ENCODE peak calls at places on chromosomes 1 and 21, in ten cellular contexts. One of them, this sample, is unnamed.

GRCh38 chr21:41706678-41707077 is 60.2 kb downstream of the RIPK4 start:
- DNase-seq in IMR-90: peak
- DNase-seq in C1 segment of cervical spinal cord: no peak
- DNase-seq in D341Med: no peak
- DNase-seq in Kasumi-1: no peak
- DNase-seq in fibroblast of pulmonary artery: peak
- DNase-seq in M059J: peak
- DNase-seq in ELR: peak
- DNase-seq in T-cell: no peak
- DNase-seq in K562: peak
- DNase-seq in this sample: no peak

GRCh38 chr1:179087665-179088064 is 5.8 kb downstream of the TOR3A start:
- DNase-seq in K562: peak
- DNase-seq in C1 segment of cervical spinal cord: no peak
- DNase-seq in ELR: peak
- DNase-seq in fibroblast of pulmonary artery: peak
- DNase-seq in M059J: no peak
- DNase-seq in T-cell: no peak
- DNase-seq in Kasumi-1: no peak
- DNase-seq in IMR-90: no peak
- DNase-seq in D341Med: peak
- DNase-seq in this sample: no peak

GRCh38 chr1:54564312-54565112 is 16.5 kb downstream of the ACOT11 start:
- DNase-seq in M059J: no peak
- DNase-seq in fibroblast of pulmonary artery: no peak
- DNase-seq in ELR: no peak
- DNase-seq in IMR-90: no peak
- DNase-seq in C1 segment of cervical spinal cord: no peak
- DNase-seq in T-cell: no peak
- DNase-seq in Kasumi-1: no peak
- DNase-seq in K562: no peak
- DNase-seq in D341Med: no peak
- DNase-seq in this sample: no peak

GRCh38 chr1:97101523-97101922 is 379.9 kb downstream of the PTBP2 start:
- DNase-seq in T-cell: no peak
- DNase-seq in Kasumi-1: no peak
- DNase-seq in K562: no peak
- DNase-seq in D341Med: no peak
- DNase-seq in M059J: no peak
- DNase-seq in ELR: no peak
- DNase-seq in C1 segment of cervical spinal cord: no peak
- DNase-seq in fibroblast of pulmonary artery: no peak
- DNase-seq in IMR-90: no peak
- DNase-seq in this sample: no peak

GRCh38 chr1:20847619-20848080 is 60.5 kb upstream of the HP1BP3 start:
- DNase-seq in D341Med: no peak
- DNase-seq in fibroblast of pulmonary artery: peak
- DNase-seq in Kasumi-1: no peak
- DNase-seq in C1 segment of cervical spinal cord: no peak
- DNase-seq in IMR-90: peak
- DNase-seq in ELR: peak
- DNase-seq in M059J: peak
- DNase-seq in T-cell: no peak
- DNase-seq in K562: no peak
- DNase-seq in this sample: no peak

GRCh38 chr1:231390071-231390470 is 32.0 kb downstream of the EGLN1 start:
- DNase-seq in T-cell: no peak
- DNase-seq in fibroblast of pulmonary artery: peak
- DNase-seq in C1 segment of cervical spinal cord: no peak
- DNase-seq in D341Med: no peak
- DNase-seq in IMR-90: peak
- DNase-seq in Kasumi-1: no peak
- DNase-seq in K562: no peak
- DNase-seq in M059J: peak
- DNase-seq in ELR: peak
- DNase-seq in this sample: no peak

GRCh38 chr1:97270508-97271307 is 549.1 kb downstream of the PTBP2 start:
- DNase-seq in M059J: peak
- DNase-seq in D341Med: no peak
- DNase-seq in K562: no peak
- DNase-seq in fibroblast of pulmonary artery: peak
- DNase-seq in ELR: no peak
- DNase-seq in Kasumi-1: peak
- DNase-seq in T-cell: no peak
- DNase-seq in IMR-90: peak
- DNase-seq in C1 segment of cervical spinal cord: no peak
- DNase-seq in this sample: no peak

GRCh38 chr1:153697191-153697872 is 18.8 kb downstream of the NPR1 start:
- DNase-seq in C1 segment of cervical spinal cord: no peak
- DNase-seq in fibroblast of pulmonary artery: peak
- DNase-seq in D341Med: peak
- DNase-seq in Kasumi-1: no peak
- DNase-seq in ELR: no peak
- DNase-seq in IMR-90: no peak
- DNase-seq in K562: peak
- DNase-seq in T-cell: no peak
- DNase-seq in M059J: peak
- DNase-seq in this sample: peak

GRCh38 chr1:12556957-12557935 is 60.8 kb downstream of the DHRS3 start:
- DNase-seq in K562: no peak
- DNase-seq in M059J: peak
- DNase-seq in IMR-90: peak
- DNase-seq in Kasumi-1: no peak
- DNase-seq in D341Med: no peak
- DNase-seq in fibroblast of pulmonary artery: no peak
- DNase-seq in T-cell: no peak
- DNase-seq in C1 segment of cervical spinal cord: no peak
- DNase-seq in ELR: no peak
- DNase-seq in this sample: no peak

GRCh38 chr1:116739371-116740007 is 14.7 kb upstream of the CD2 start:
- DNase-seq in K562: no peak
- DNase-seq in IMR-90: no peak
- DNase-seq in D341Med: no peak
- DNase-seq in T-cell: no peak
- DNase-seq in C1 segment of cervical spinal cord: no peak
- DNase-seq in M059J: no peak
- DNase-seq in fibroblast of pulmonary artery: no peak
- DNase-seq in Kasumi-1: no peak
- DNase-seq in ELR: no peak
- DNase-seq in this sample: no peak

GRCh38 chr1:173717238-173717637 is 2.5 kb downstream of the KLHL20 start:
- DNase-seq in C1 segment of cervical spinal cord: no peak
- DNase-seq in fibroblast of pulmonary artery: no peak
- DNase-seq in M059J: no peak
- DNase-seq in Kasumi-1: no peak
- DNase-seq in T-cell: no peak
- DNase-seq in IMR-90: no peak
- DNase-seq in ELR: no peak
- DNase-seq in D341Med: no peak
- DNase-seq in K562: no peak
- DNase-seq in this sample: no peak

GRCh38 chr1:209302777-209303642 is 280.5 kb upstream of the CAMK1G start:
- DNase-seq in fibroblast of pulmonary artery: no peak
- DNase-seq in IMR-90: no peak
- DNase-seq in M059J: no peak
- DNase-seq in K562: no peak
- DNase-seq in ELR: no peak
- DNase-seq in D341Med: no peak
- DNase-seq in Kasumi-1: no peak
- DNase-seq in C1 segment of cervical spinal cord: no peak
- DNase-seq in T-cell: no peak
- DNase-seq in this sample: no peak

GRCh38 chr1:156805766-156806511 is 10.7 kb downstream of the SH2D2A start:
- DNase-seq in K562: no peak
- DNase-seq in C1 segment of cervical spinal cord: no peak
- DNase-seq in T-cell: no peak
- DNase-seq in ELR: no peak
- DNase-seq in fibroblast of pulmonary artery: peak
- DNase-seq in Kasumi-1: no peak
- DNase-seq in D341Med: no peak
- DNase-seq in IMR-90: peak
- DNase-seq in M059J: peak
- DNase-seq in this sample: no peak

GRCh38 chr1:54227091-54227602 is 27.2 kb downstream of the MRPL37 start:
- DNase-seq in K562: no peak
- DNase-seq in ELR: peak
- DNase-seq in D341Med: no peak
- DNase-seq in Kasumi-1: peak
- DNase-seq in fibroblast of pulmonary artery: peak
- DNase-seq in M059J: peak
- DNase-seq in C1 segment of cervical spinal cord: peak
- DNase-seq in T-cell: no peak
- DNase-seq in IMR-90: peak
- DNase-seq in this sample: no peak

GRCh38 chr1:1273535-1274298 is at the start of gene UBE2J2:
- DNase-seq in IMR-90: peak
- DNase-seq in M059J: peak
- DNase-seq in fibroblast of pulmonary artery: peak
- DNase-seq in ELR: peak
- DNase-seq in K562: peak
- DNase-seq in T-cell: peak
- DNase-seq in Kasumi-1: peak
- DNase-seq in D341Med: peak
- DNase-seq in C1 segment of cervical spinal cord: peak
- DNase-seq in this sample: peak

GRCh38 chr1:116508984-116509980 is 61.5 kb downstream of the CD58 start:
- DNase-seq in K562: no peak
- DNase-seq in Kasumi-1: peak
- DNase-seq in C1 segment of cervical spinal cord: no peak
- DNase-seq in T-cell: no peak
- DNase-seq in D341Med: no peak
- DNase-seq in M059J: peak
- DNase-seq in ELR: peak
- DNase-seq in IMR-90: peak
- DNase-seq in fibroblast of pulmonary artery: peak
- DNase-seq in this sample: peak

GRCh38 chr1:1599030-1599916 is 662 bp downstream of the FNDC10 start:
- DNase-seq in Kasumi-1: peak
- DNase-seq in ELR: no peak
- DNase-seq in IMR-90: peak
- DNase-seq in fibroblast of pulmonary artery: peak
- DNase-seq in M059J: no peak
- DNase-seq in T-cell: peak
- DNase-seq in C1 segment of cervical spinal cord: no peak
- DNase-seq in D341Med: peak
- DNase-seq in K562: peak
- DNase-seq in this sample: no peak

GRCh38 chr1:233543338-233544255 is 70.3 kb upstream of the KCNK1 start:
- DNase-seq in IMR-90: peak
- DNase-seq in T-cell: no peak
- DNase-seq in D341Med: no peak
- DNase-seq in fibroblast of pulmonary artery: peak
- DNase-seq in Kasumi-1: no peak
- DNase-seq in M059J: peak
- DNase-seq in K562: peak
- DNase-seq in ELR: peak
- DNase-seq in C1 segment of cervical spinal cord: no peak
- DNase-seq in this sample: no peak

GRCh38 chr21:36859744-36860501 is 106.5 kb downstream of the HLCS start:
- DNase-seq in ELR: peak
- DNase-seq in fibroblast of pulmonary artery: peak
- DNase-seq in K562: peak
- DNase-seq in Kasumi-1: peak
- DNase-seq in IMR-90: peak
- DNase-seq in D341Med: no peak
- DNase-seq in T-cell: peak
- DNase-seq in C1 segment of cervical spinal cord: no peak
- DNase-seq in M059J: peak
- DNase-seq in this sample: peak

GRCh38 chr1:243849089-243850012 is 692 bp downstream of the AKT3 start:
- DNase-seq in M059J: peak
- DNase-seq in D341Med: peak
- DNase-seq in Kasumi-1: no peak
- DNase-seq in C1 segment of cervical spinal cord: peak
- DNase-seq in IMR-90: peak
- DNase-seq in fibroblast of pulmonary artery: peak
- DNase-seq in ELR: peak
- DNase-seq in K562: peak
- DNase-seq in T-cell: peak
- DNase-seq in this sample: no peak

GRCh38 chr1:161307230-161307768 is 2.5 kb downstream of the MPZ start:
- DNase-seq in M059J: peak
- DNase-seq in C1 segment of cervical spinal cord: no peak
- DNase-seq in T-cell: no peak
- DNase-seq in ELR: peak
- DNase-seq in K562: peak
- DNase-seq in D341Med: peak
- DNase-seq in fibroblast of pulmonary artery: peak
- DNase-seq in IMR-90: peak
- DNase-seq in Kasumi-1: no peak
- DNase-seq in this sample: peak

GRCh38 chr1:168719306-168720111 is 9.5 kb downstream of the DPT start:
- DNase-seq in Kasumi-1: no peak
- DNase-seq in IMR-90: no peak
- DNase-seq in K562: no peak
- DNase-seq in D341Med: no peak
- DNase-seq in M059J: peak
- DNase-seq in ELR: peak
- DNase-seq in C1 segment of cervical spinal cord: no peak
- DNase-seq in fibroblast of pulmonary artery: peak
- DNase-seq in T-cell: no peak
- DNase-seq in this sample: no peak

GRCh38 chr1:41363632-41364320 is 2.5 kb downstream of the FOXO6 start:
- DNase-seq in C1 segment of cervical spinal cord: no peak
- DNase-seq in K562: no peak
- DNase-seq in Kasumi-1: no peak
- DNase-seq in ELR: no peak
- DNase-seq in M059J: no peak
- DNase-seq in fibroblast of pulmonary artery: no peak
- DNase-seq in IMR-90: no peak
- DNase-seq in T-cell: no peak
- DNase-seq in D341Med: no peak
- DNase-seq in this sample: no peak

GRCh38 chr1:114286960-114287359 is 133.3 kb upstream of the SYT6 start:
- DNase-seq in Kasumi-1: no peak
- DNase-seq in ELR: no peak
- DNase-seq in M059J: no peak
- DNase-seq in IMR-90: no peak
- DNase-seq in D341Med: no peak
- DNase-seq in fibroblast of pulmonary artery: no peak
- DNase-seq in C1 segment of cervical spinal cord: no peak
- DNase-seq in K562: no peak
- DNase-seq in T-cell: no peak
- DNase-seq in this sample: no peak

GRCh38 chr1:60763713-60764112 is 318.6 kb upstream of the NFIA start:
- DNase-seq in IMR-90: no peak
- DNase-seq in T-cell: no peak
- DNase-seq in fibroblast of pulmonary artery: no peak
- DNase-seq in D341Med: no peak
- DNase-seq in Kasumi-1: no peak
- DNase-seq in K562: no peak
- DNase-seq in M059J: no peak
- DNase-seq in ELR: no peak
- DNase-seq in C1 segment of cervical spinal cord: no peak
- DNase-seq in this sample: no peak

GRCh38 chr1:4468804-4469514 is 185.4 kb upstream of the AJAP1 start:
- DNase-seq in Kasumi-1: no peak
- DNase-seq in M059J: no peak
- DNase-seq in D341Med: no peak
- DNase-seq in T-cell: no peak
- DNase-seq in IMR-90: no peak
- DNase-seq in fibroblast of pulmonary artery: no peak
- DNase-seq in C1 segment of cervical spinal cord: no peak
- DNase-seq in ELR: no peak
- DNase-seq in K562: no peak
- DNase-seq in this sample: no peak

GRCh38 chr1:181456551-181456950 is 26.8 kb upstream of the CACNA1E start:
- DNase-seq in ELR: no peak
- DNase-seq in C1 segment of cervical spinal cord: no peak
- DNase-seq in K562: no peak
- DNase-seq in M059J: no peak
- DNase-seq in Kasumi-1: no peak
- DNase-seq in fibroblast of pulmonary artery: no peak
- DNase-seq in IMR-90: no peak
- DNase-seq in T-cell: no peak
- DNase-seq in D341Med: no peak
- DNase-seq in this sample: no peak

GRCh38 chr21:37547615-37547975 is 181.0 kb downstream of the DYRK1A start:
- DNase-seq in ELR: no peak
- DNase-seq in K562: no peak
- DNase-seq in fibroblast of pulmonary artery: no peak
- DNase-seq in Kasumi-1: peak
- DNase-seq in C1 segment of cervical spinal cord: no peak
- DNase-seq in D341Med: no peak
- DNase-seq in M059J: no peak
- DNase-seq in IMR-90: no peak
- DNase-seq in T-cell: no peak
- DNase-seq in this sample: peak